ENCODE peak calls at places on chromosomes 7 and 10, in five cellular contexts. E is SK-N-SH; W is CD4-positive, alpha-beta T cell; G is colonic mucosa; F is CD8-positive, alpha-beta T cell. N is an unnamed sample. For H3K9me3, the result is how much of the 10 kb centered on the place peaks cover.

GRCh38 chr10:74194999-74195398 is 44.0 kb downstream of the ADK start:
- DNase-seq in G (no peak), W (no peak), F (no peak), E (no peak), N (no peak)

GRCh38 chr7:49099587-49100326 is 175.4 kb downstream of the CDC14C start:
- DNase-seq in E (no peak), W (no peak), F (no peak), G (no peak), N (no peak)

GRCh38 chr10:122847782-122848604 is 2.3 kb upstream of the CUZD1 start:
- DNase-seq in F (no peak), W (no peak), E (no peak), G (no peak), N (no peak)

GRCh38 chr7:66330961-66331360 is 125.8 kb downstream of the TPST1 start:
- DNase-seq in F (no peak), E (peak), G (peak), W (no peak), N (peak)

GRCh38 chr10:117462816-117463544 is 79.6 kb upstream of the EMX2 start:
- DNase-seq in F (no peak), E (no peak), G (no peak), W (no peak), N (no peak)

GRCh38 chr10:91587710-91588638 is 44.9 kb downstream of the PPP1R3C start:
- DNase-seq in E (no peak), F (no peak), W (no peak), G (no peak), N (peak)

GRCh38 chr10:114413398-114413797 is 9.1 kb upstream of the AFAP1L2 start:
- DNase-seq in W (no peak), E (no peak), G (no peak), F (no peak), N (peak)

GRCh38 chr7:138033241-138033640 is 31.4 kb upstream of the CREB3L2 start:
- DNase-seq in W (no peak), E (no peak), G (no peak), F (no peak), N (no peak)

GRCh38 chr10:50224330-50224952 is 26.9 kb downstream of the ASAH2 start:
- DNase-seq in F (peak), E (peak), W (no peak), G (peak), N (no peak)

GRCh38 chr7:34928052-34928451 is 109.2 kb downstream of the DPY19L1 start:
- DNase-seq in G (peak), F (peak), W (peak), E (peak), N (peak)

GRCh38 chr7:29189743-29190201 is 4.8 kb upstream of the CHN2 start:
- DNase-seq in F (peak), G (peak), W (peak), E (peak), N (peak)

GRCh38 chr10:82213784-82214183 is 338.8 kb downstream of the NRG3 start:
- DNase-seq in W (no peak), F (no peak), E (no peak), G (no peak), N (no peak)

GRCh38 chr7:114986805-114987204 is 64.9 kb downstream of the MDFIC start:
- DNase-seq in F (no peak), G (no peak), W (no peak), E (no peak), N (no peak)

GRCh38 chr10:102678842-102679289 is 34.6 kb downstream of the TRIM8 start:
- DNase-seq in F (no peak), W (no peak), E (peak), G (peak), N (peak)

GRCh38 chr10:75205908-75206307 is 4.7 kb upstream of the VDAC2 start:
- DNase-seq in G (no peak), F (no peak), W (no peak), E (no peak), N (no peak)

GRCh38 chr10:96512524-96512991 is 1.2 kb downstream of the TLL2 start:
- DNase-seq in G (peak), W (no peak), F (no peak), E (peak), N (peak)

GRCh38 chr10:60237977-60238376 is 151.7 kb downstream of the ANK3 start:
- DNase-seq in W (no peak), E (no peak), F (no peak), G (no peak), N (no peak)

GRCh38 chr10:102335184-102335583 is 60.3 kb upstream of the NFKB2 start:
- DNase-seq in F (no peak), W (no peak), G (no peak), E (no peak), N (peak)

GRCh38 chr10:113056030-113056429 is 106.0 kb downstream of the TCF7L2 start:
- DNase-seq in F (no peak), E (no peak), W (no peak), G (no peak), N (no peak)

GRCh38 chr10:47287365-47287802 is 12.6 kb upstream of the GDF10 start:
- DNase-seq in G (peak), F (no peak), E (peak), W (no peak), N (no peak)

GRCh38 chr7:81721428-81721827 is 48.4 kb downstream of the HGF start:
- DNase-seq in G (no peak), E (no peak), W (no peak), F (no peak), N (no peak)

GRCh38 chr10:120371856-120372255 is 85.2 kb upstream of the PLPP4 start:
- DNase-seq in F (no peak), E (no peak), G (no peak), W (no peak), N (no peak)

GRCh38 chr10:117537436-117537903 is 5.1 kb upstream of the EMX2 start:
- DNase-seq in E (peak), F (no peak), W (no peak), G (no peak), N (peak)

GRCh38 chr7:118312051-118312450 is 87.5 kb downstream of the ANKRD7 start:
- DNase-seq in E (no peak), F (no peak), W (no peak), G (no peak), N (no peak)

GRCh38 chr7:134905375-134905774 is 80.9 kb upstream of the AGBL3 start:
- DNase-seq in F (no peak), W (no peak), E (no peak), G (peak), N (peak)

GRCh38 chr10:19974138-19974537 is 157.9 kb downstream of the PLXDC2 start:
- DNase-seq in F (no peak), G (no peak), W (no peak), E (no peak), N (no peak)

GRCh38 chr10:120336910-120337540 is 120.0 kb upstream of the PLPP4 start:
- DNase-seq in W (peak), G (peak), E (peak), F (peak), N (peak)

GRCh38 chr7:142969183-142969582 is 7.0 kb upstream of the KEL start:
- DNase-seq in W (no peak), G (no peak), E (no peak), F (no peak), N (no peak)

GRCh38 chr7:17774248-17774647 is 166.0 kb downstream of the SNX13 start:
- DNase-seq in W (no peak), G (peak), E (no peak), F (no peak), N (no peak)

GRCh38 chr10:105542401-105542800 is 901.3 kb downstream of the SORCS3 start:
- DNase-seq in W (no peak), E (no peak), G (no peak), F (no peak), N (no peak)

GRCh38 chr10:92114201-92114600 is 176.7 kb downstream of the CPEB3 start:
- DNase-seq in W (no peak), F (no peak), G (no peak), E (no peak), N (no peak)

GRCh38 chr10:104281694-104282093 is 12.7 kb downstream of the GSTO2 start:
- DNase-seq in F (no peak), E (no peak), W (no peak), G (no peak), N (no peak)

GRCh38 chr7:156993021-156993924 is 17.2 kb downstream of the MNX1 start:
- DNase-seq in W (no peak), F (no peak), E (peak), G (peak), N (peak)

GRCh38 chr7:67525588-67525987 is 529.0 kb downstream of the TYW1 start:
- DNase-seq in W (no peak), G (no peak), E (no peak), F (no peak), N (no peak)

GRCh38 chr7:67518580-67518979 is 521.9 kb downstream of the TYW1 start:
- DNase-seq in F (no peak), G (no peak), W (no peak), E (no peak), N (no peak)

GRCh38 chr7:67522504-67522903 is 525.9 kb downstream of the TYW1 start:
- DNase-seq in F (no peak), E (no peak), W (no peak), G (no peak), N (no peak)

GRCh38 chr7:67523706-67524105 is 527.1 kb downstream of the TYW1 start:
- DNase-seq in E (no peak), F (no peak), W (no peak), G (no peak), N (no peak)
- H3K9me3 ChIP-seq in E (under half), F (under half), W (under half), G (under half), N (under half)

GRCh38 chr7:57179776-57180415 is 47.7 kb upstream of the ZNF479 start:
- DNase-seq in W (no peak), F (no peak), E (no peak), G (no peak), N (no peak)
- H3K9me3 ChIP-seq in W (under half), F (under half), E (under half), G (under half), N (under half)

GRCh38 chr10:90075995-90076394 is 374.6 kb downstream of the KIF20B start:
- DNase-seq in E (no peak), W (no peak), G (no peak), F (no peak), N (no peak)
- H3K9me3 ChIP-seq in E (under half), W (under half), G (under half), F (under half), N (under half)

DNA sequence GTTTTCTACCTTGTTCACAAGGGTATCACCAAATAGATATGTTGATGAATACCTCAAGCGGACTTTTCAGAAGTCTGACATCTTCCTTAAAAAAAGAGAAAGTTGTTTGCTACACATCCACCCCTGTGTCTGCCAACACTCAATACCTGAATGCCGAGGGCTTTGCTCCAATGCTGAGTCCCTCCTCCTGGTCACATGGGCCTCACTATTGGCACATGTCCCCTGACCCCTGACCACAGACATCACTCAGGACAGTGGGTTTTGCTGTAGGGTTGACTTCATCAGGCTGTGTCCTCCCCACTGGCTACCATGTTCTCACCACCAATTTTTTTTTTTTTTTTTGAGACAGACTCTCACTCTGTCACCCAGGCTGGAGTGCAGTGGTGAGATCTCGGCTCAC is 76.4 kb downstream of the OSBPL3 start:
- DNase-seq in F (no peak), G (no peak), W (no peak), E (no peak), N (no peak)
- H3K9me3 ChIP-seq in F (under half), G (under half), W (under half), E (under half), N (under half)

DNA sequence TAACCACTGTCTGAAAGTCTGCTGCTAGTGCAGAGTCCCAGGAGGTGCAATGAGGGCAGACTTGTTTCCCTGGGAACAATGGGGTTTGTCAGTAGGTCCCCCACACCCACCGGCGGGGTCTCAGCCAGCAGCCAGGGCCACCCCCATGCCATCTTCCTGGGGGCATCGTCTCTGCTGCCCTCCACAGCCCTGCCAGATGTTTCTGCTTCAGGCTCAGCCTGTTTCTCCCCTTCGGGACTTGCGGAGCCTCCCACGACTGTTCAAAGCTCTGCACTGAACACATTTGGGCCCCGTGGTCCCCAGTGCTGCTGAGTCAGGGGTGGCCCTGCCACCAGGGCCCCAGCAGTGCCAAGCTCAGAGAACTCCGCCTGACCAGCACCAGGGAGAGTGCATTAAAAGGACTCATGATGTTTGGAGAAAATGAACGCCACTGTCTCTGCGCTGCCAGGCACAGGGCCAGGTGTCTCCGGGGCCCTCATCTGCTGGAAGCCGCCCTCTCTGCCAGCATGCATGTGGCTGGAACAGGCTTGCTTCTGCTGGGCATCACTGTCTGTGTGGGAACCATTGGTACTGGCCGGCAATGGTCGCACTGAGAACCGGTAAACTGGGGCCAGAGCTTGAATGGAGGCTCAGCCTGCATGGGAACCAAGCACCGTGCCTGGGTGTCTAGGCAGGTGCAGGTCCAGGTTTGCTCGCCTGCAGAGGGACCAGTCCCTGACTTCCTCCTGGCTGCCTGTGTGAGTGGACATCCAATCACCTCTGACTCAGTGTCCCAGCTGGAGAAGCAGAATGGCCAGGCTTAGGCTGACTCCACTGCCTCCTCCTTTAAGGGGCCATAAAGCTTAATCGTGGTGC is 345.1 kb downstream of the GLRX3 start:
- DNase-seq in G (no peak), E (no peak), W (no peak), F (no peak), N (no peak)
- H3K9me3 ChIP-seq in G (under half), E (under half), W (under half), F (under half), N (under half)

DNA sequence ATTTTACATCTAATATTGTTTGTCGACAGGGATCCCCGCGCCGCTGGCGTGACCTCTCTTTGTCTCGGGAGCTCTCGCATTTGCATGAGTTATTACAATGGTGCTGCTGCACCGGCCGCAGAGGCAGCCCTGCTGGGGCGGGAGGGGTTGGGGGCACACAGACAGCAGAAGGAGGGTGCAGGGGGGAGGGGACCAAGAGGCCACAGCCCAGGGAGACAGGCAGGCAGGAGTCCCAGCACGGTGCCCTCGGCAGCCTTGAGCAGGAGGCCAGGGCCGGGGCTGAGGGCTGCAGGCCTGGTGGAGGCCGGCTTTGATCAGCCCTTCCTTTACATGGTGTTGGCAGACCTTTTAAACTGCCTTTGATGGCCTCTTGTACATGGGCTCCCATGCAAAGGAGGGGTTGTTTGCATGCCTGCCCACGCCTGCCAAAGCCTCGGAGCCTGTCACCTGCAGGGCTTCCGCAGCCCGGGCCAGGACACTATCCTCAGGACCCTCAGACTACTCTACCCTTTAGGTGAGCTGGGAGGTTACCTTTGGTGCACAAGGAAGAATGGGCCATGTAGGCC is 95.5 kb downstream of the EBF3 start:
- DNase-seq in E (no peak), F (no peak), G (no peak), W (no peak), N (no peak)
- H3K9me3 ChIP-seq in E (under half), F (under half), G (under half), W (under half), N (under half)

DNA sequence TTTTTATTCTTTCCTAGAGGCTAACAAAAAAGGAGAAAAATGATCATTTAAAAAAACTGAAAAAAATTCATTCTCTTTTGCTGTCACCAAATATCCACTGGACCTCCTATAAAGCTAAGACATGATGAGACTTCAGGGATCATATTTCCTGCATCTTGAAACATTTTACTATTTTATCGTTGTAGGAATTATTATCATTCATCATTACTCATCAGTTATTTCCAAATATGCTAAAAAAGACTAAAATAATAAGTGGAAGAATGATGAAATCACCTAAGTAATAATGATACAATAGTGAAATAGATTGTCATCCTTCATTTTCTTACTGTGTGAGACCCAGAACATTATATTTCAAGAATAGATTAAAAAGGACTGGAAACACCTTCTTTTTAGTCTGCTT is 28.3 kb downstream of the TAF3 start:
- DNase-seq in F (no peak), G (no peak), W (no peak), E (no peak), N (no peak)
- H3K9me3 ChIP-seq in F (under half), G (under half), W (under half), E (under half), N (under half)

DNA sequence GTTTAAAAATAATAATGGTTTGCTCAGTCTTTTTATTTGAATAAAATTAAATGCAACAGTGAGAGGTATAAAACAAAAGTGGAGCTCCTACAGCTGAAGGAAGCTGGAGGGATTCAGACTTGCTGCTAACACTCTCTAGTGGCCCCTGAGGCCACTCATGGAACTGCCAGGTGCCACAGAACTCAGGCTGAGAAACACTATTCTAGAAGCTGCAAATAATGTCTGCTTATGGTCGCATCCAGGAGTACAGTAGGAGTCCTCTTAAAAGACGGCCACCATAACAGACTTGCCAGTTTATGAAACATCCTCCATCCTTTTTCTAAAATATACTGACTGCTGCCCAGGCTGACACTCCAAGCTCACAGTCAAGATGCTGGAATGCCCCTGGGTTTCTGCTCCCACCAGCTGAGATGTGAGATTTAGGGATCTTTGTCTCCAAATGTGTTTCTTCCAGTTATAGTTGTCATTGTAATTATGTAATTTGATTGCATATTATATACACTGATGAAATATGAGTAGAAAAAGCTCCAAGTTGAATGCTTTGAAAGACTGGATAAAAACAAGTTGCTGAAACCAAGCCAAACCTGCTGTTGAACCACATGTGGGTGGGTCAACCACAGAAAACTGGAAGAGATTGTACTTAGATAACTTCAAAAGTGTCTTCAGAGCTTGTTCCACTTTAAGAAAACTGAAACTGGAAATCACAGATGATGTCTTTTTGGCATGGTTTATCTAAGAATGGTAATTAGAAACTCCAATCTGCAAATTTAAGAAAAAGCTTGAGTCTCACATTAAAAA is 213.7 kb upstream of the AOAH start:
- DNase-seq in W (no peak), E (no peak), F (no peak), G (no peak), N (no peak)
- H3K9me3 ChIP-seq in W (half or more), E (under half), F (half or more), G (under half), N (under half)

GRCh38 chr10:32381165-32381564 is 34.2 kb upstream of the EPC1 start:
- DNase-seq in W (no peak), F (no peak), E (no peak), G (no peak), N (no peak)
- H3K9me3 ChIP-seq in W (under half), F (under half), E (under half), G (under half), N (under half)